ENCODE peak calls at places on chromosome 3, in six cellular contexts. F, X, M, P, U and A are unnamed samples.

GRCh38 chr3:138752886-138753285 is 81.8 kb downstream of the PIK3CB start:
- DNase-seq in U (no peak), M (no peak), X (no peak), F (no peak), P (no peak), A (no peak)

GRCh38 chr3:43499256-43499655 is 122.6 kb downstream of the ANO10 start:
- DNase-seq in F (no peak), U (no peak), M (no peak), P (no peak), X (no peak), A (no peak)

GRCh38 chr3:33035596-33035995 is 61.4 kb downstream of the GLB1 start:
- DNase-seq in P (no peak), M (peak), F (no peak), U (peak), X (no peak), A (peak)

GRCh38 chr3:36864180-36865053 is 80.4 kb downstream of the TRANK1 start:
- DNase-seq in X (no peak), U (no peak), M (no peak), F (no peak), P (no peak), A (no peak)

GRCh38 chr3:188001052-188001567 is 152.8 kb upstream of the LPP start:
- DNase-seq in P (no peak), F (no peak), M (no peak), U (no peak), X (no peak), A (no peak)

GRCh38 chr3:195151866-195152526 is 119.0 kb downstream of the XXYLT1 start:
- DNase-seq in U (peak), P (no peak), M (peak), X (no peak), F (no peak), A (peak)

GRCh38 chr3:5140230-5140621 is 18.1 kb downstream of the ARL8B start:
- DNase-seq in U (no peak), P (no peak), F (no peak), M (no peak), X (no peak), A (no peak)

GRCh38 chr3:12922299-12922698 is 80.9 kb upstream of the RPL32 start:
- DNase-seq in M (no peak), F (no peak), U (no peak), P (no peak), X (peak), A (peak)

GRCh38 chr3:169914321-169914720 is 2.9 kb downstream of the SAMD7 start:
- DNase-seq in P (no peak), X (peak), M (no peak), U (peak), F (no peak), A (peak)

GRCh38 chr3:40741729-40742128 is 217.0 kb downstream of the ZNF621 start:
- DNase-seq in P (no peak), M (no peak), U (peak), X (no peak), F (peak), A (peak)

GRCh38 chr3:116140100-116140689 is 305.1 kb downstream of the LSAMP start:
- DNase-seq in M (no peak), U (peak), P (no peak), F (peak), X (no peak), A (peak)

GRCh38 chr3:71753716-71754609 is at the start of gene GPR27:
- DNase-seq in P (no peak), M (no peak), U (peak), X (peak), F (no peak), A (peak)

GRCh38 chr3:98692787-98693473 is 70.2 kb upstream of the ST3GAL6 start:
- DNase-seq in P (no peak), F (no peak), M (no peak), X (no peak), U (peak), A (peak)

GRCh38 chr3:82474711-82475110 is 713.3 kb upstream of the GBE1 start:
- DNase-seq in X (no peak), F (no peak), U (no peak), M (no peak), P (no peak), A (peak)

GRCh38 chr3:81863714-81864113 is 102.3 kb upstream of the GBE1 start:
- DNase-seq in F (no peak), U (no peak), P (no peak), M (no peak), X (no peak), A (no peak)

GRCh38 chr3:24704496-24704895 is 209.8 kb upstream of the THRB start:
- DNase-seq in M (no peak), X (no peak), P (no peak), F (no peak), U (peak), A (peak)

GRCh38 chr3:42654331-42655201 is 1.1 kb downstream of the ZBTB47 start:
- DNase-seq in M (no peak), F (no peak), P (peak), X (peak), U (peak), A (peak)

GRCh38 chr3:37751967-37752660 is 109.6 kb upstream of the CTDSPL start:
- DNase-seq in F (no peak), X (no peak), U (no peak), P (no peak), M (no peak), A (no peak)

GRCh38 chr3:111666041-111666735 is 71.0 kb upstream of the ZBED2 start:
- DNase-seq in U (no peak), M (no peak), P (no peak), X (no peak), F (no peak), A (peak)

GRCh38 chr3:29186982-29187718 is 93.7 kb upstream of the RBMS3 start:
- DNase-seq in U (peak), F (no peak), P (no peak), M (no peak), X (no peak), A (peak)

GRCh38 chr3:16484216-16484615 is 29.3 kb downstream of the RFTN1 start:
- DNase-seq in M (peak), P (no peak), X (no peak), U (peak), F (no peak), A (peak)

GRCh38 chr3:35537265-35537664 is 102.1 kb upstream of the ARPP21 start:
- DNase-seq in P (no peak), M (no peak), X (no peak), U (no peak), F (no peak), A (peak)

GRCh38 chr3:65118279-65118678 is 430.5 kb upstream of the ADAMTS9 start:
- DNase-seq in M (no peak), X (no peak), P (no peak), U (no peak), F (no peak), A (no peak)

GRCh38 chr3:184338538-184338945 is 1.1 kb downstream of the FAM131A start:
- DNase-seq in M (no peak), F (no peak), U (peak), P (no peak), X (peak), A (peak)

GRCh38 chr3:169660709-169661566 is 2.6 kb downstream of the MECOM start:
- DNase-seq in X (peak), F (no peak), M (no peak), U (no peak), P (no peak), A (peak)

GRCh38 chr3:177468816-177469590 is 271.7 kb upstream of the TBL1XR1 start:
- DNase-seq in U (peak), X (no peak), P (no peak), F (no peak), M (no peak), A (peak)

GRCh38 chr3:143331336-143331735 is 211.8 kb downstream of the CHST2 start:
- DNase-seq in P (no peak), U (peak), X (no peak), M (no peak), F (no peak), A (peak)

GRCh38 chr3:90024986-90025385 is 917.6 kb downstream of the EPHA3 start:
- DNase-seq in F (no peak), U (no peak), P (no peak), X (no peak), M (no peak), A (no peak)

GRCh38 chr3:23888617-23889228 is 28.1 kb downstream of the NKIRAS1 start:
- DNase-seq in P (no peak), X (no peak), M (no peak), F (peak), U (peak), A (peak)

GRCh38 chr3:181103605-181104004 is 114.1 kb upstream of the DNAJC19 start:
- DNase-seq in P (no peak), U (no peak), F (peak), M (no peak), X (peak), A (no peak)

GRCh38 chr3:186411994-186412393 is 50.0 kb upstream of the DGKG start:
- DNase-seq in U (no peak), P (no peak), M (no peak), F (no peak), X (no peak), A (peak)

GRCh38 chr3:45507820-45508317 is 86.7 kb upstream of the LIMD1 start:
- DNase-seq in P (no peak), M (no peak), U (no peak), F (no peak), X (peak), A (peak)

GRCh38 chr3:51813539-51813938 is 34.5 kb upstream of the IQCF6 start:
- DNase-seq in M (no peak), U (no peak), X (peak), F (no peak), P (no peak), A (no peak)

GRCh38 chr3:189233225-189233858 is 61.6 kb downstream of the TPRG1 start:
- DNase-seq in P (peak), U (peak), M (no peak), F (peak), X (peak), A (peak)

GRCh38 chr3:16050641-16051467 is 123.6 kb upstream of the GALNT15 start:
- DNase-seq in P (no peak), M (no peak), F (no peak), U (peak), X (no peak), A (no peak)

GRCh38 chr3:132253262-132253878 is 63.8 kb upstream of the ACP3 start:
- DNase-seq in P (peak), X (peak), U (peak), M (no peak), F (peak), A (peak)

GRCh38 chr3:120192159-120192558 is 92.9 kb downstream of the GPR156 start:
- DNase-seq in X (no peak), M (no peak), P (no peak), U (peak), F (no peak), A (no peak)

GRCh38 chr3:100360757-100361496 is 26.4 kb downstream of the NIT2 start:
- DNase-seq in P (no peak), X (no peak), M (no peak), F (no peak), U (no peak), A (no peak)

GRCh38 chr3:153706706-153707105 is 414.5 kb upstream of the ARHGEF26 start:
- DNase-seq in U (no peak), F (no peak), M (no peak), P (no peak), X (no peak), A (no peak)

GRCh38 chr3:133256787-133257483 is 142.9 kb upstream of the BFSP2 start:
- DNase-seq in U (no peak), M (no peak), F (no peak), X (no peak), P (no peak), A (peak)

DNA sequence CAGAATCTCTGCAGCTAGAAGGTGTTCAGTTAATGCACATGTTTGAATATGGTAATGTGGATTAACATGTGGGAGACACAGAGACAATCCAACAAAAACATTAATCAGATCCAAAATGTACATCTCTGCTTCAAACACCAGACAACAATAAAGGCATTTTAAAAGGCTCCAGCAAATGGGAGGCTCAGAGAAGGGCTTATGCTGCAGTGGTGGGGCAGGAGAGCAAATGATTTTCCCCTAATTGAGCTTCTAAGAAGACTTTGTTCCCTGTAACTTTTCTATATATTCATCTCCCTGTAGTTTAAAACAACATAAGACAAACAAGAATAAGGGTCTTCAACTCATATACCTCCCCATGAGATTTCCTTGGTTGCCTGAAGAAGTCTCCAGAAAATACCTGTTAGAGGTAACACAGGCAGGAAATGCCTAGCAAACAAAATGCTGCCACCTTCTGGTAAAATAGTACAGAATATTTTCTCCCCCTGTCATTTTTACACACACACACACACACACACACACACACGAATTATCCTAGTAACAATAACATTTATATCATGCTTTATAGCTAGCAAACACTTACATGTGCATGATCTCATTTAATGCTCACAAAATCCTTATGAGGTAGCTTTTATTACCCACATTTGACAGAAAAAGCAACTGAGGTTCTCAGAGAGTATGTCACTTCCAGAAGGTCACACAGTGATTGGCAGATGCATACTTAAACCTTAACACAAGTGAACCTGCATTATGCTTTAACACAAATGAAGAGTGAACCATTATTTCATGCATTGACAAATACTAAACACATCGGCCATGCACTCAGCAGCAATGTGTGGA is 123.4 kb upstream of the MB21D2 start:
- DNase-seq in P (no peak), U (peak), M (no peak), X (peak), F (peak), A (peak)
- TF ChIP-seq CTCF in P (no peak), U (peak), M (peak), X (peak), F (peak), A (peak)

GRCh38 chr3:53247619-53248018 is 8.2 kb downstream of the TKT start:
- DNase-seq in F (no peak), X (no peak), U (no peak), M (no peak), P (no peak), A (no peak)
- H3K4me3 ChIP-seq in F (no peak), X (no peak), U (no peak), M (no peak), P (no peak), A (no peak)

DNA sequence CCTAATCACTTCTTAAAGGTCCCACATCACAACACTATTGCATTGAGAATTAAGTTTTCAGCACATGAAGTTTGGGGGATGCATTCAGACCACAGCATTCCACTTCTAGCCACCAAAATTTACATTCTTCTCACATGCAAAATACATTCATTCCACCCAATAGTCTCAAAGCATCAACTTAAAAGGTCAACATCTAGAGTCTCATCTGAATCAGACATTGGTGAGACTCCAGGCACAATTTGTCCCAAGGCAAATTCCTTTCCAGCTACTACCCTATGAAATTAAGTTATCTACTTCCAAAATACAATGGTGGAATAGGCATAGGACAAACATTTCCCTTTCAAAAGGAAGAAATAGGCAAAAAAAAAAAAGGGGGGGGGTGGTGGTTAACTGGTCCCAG is 64.9 kb downstream of the PLSCR2 start:
- DNase-seq in X (no peak), P (no peak), F (no peak), M (no peak), U (peak), A (no peak)
- TF ChIP-seq CTCF in X (no peak), P (no peak), F (no peak), M (no peak), U (no peak), A (no peak)

DNA sequence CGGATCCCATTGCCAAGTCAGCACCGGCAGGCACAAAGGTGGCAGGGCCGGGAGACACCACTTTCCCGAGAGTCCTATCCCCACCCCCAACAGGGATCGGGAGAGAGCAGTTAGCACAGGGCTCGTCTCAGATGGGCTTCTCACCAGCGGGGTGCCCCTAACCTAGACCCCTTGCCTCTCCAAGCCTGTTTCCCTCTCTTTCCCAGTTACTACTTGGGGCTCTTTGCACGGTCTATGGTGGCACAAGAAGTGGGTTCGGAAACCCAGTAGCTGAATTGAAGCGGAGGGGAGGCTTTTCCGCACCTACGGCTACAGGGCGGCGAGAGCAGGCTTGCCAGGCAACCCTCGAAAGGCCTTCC is 383 bp upstream of the EFCC1 start:
- DNase-seq in X (no peak), M (no peak), F (no peak), P (no peak), U (no peak), A (no peak)
- H3K4me3 ChIP-seq in X (no peak), M (no peak), F (no peak), P (peak), U (no peak), A (peak)

GRCh38 chr3:57825116-57825515 is 69.0 kb downstream of the SLMAP start:
- DNase-seq in X (no peak), U (no peak), M (no peak), F (no peak), P (no peak), A (no peak)

GRCh38 chr3:57822686-57823085 is 66.6 kb downstream of the SLMAP start:
- DNase-seq in U (no peak), X (no peak), M (no peak), P (no peak), F (no peak), A (peak)

GRCh38 chr3:57827757-57828156 is 71.6 kb downstream of the SLMAP start:
- DNase-seq in F (no peak), X (no peak), P (no peak), M (no peak), U (no peak), A (no peak)

GRCh38 chr3:57826952-57827723 is 71.0 kb downstream of the SLMAP start:
- DNase-seq in F (no peak), M (no peak), P (no peak), U (no peak), X (no peak), A (no peak)

DNA sequence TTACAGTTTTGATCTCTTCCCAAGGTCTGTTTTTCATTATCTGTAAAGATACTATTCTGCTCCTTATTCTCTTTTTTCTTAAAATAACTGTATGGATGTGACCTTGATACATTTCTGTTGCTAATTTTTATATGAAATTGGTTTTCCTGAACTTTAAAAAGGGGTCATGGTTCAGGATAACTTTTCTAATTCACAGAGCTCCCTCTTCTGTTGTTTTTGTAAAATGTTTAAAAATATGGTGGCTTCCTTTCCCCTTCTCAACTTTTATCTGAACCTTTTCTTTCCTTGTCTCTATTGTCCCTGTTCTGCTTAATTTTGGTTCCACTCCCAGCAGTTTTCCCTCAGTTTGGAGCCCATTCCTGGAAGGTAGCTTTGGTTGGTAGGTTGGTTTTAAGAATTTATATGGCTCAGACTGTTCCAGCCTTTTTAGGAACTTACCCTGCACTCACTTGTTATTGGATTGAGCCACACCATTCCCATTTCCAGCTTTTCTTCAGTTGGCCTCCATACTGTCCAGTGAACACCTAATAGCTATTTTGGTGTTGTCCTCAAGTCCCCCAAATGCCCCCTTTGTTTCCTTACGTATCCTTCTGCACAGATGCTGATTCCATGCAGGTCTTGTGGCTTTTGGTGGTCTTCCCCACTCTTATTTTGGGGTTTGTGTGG is 70.3 kb downstream of the SLMAP start:
- DNase-seq in F (no peak), P (no peak), M (no peak), U (peak), X (no peak), A (peak)
- TF ChIP-seq CTCF in F (peak), P (no peak), M (no peak), U (peak), X (peak), A (peak)

GRCh38 chr3:10942806-10943205 is 49.7 kb upstream of the SLC6A1 start:
- DNase-seq in X (no peak), U (no peak), M (no peak), F (no peak), P (no peak), A (no peak)
- H3K4me3 ChIP-seq in X (no peak), U (no peak), M (no peak), F (no peak), P (no peak), A (no peak)

GRCh38 chr3:137509354-137510045 is 254.6 kb upstream of the SOX14 start:
- DNase-seq in X (peak), P (no peak), M (no peak), F (no peak), U (no peak), A (no peak)

GRCh38 chr3:137514853-137515252 is 249.3 kb upstream of the SOX14 start:
- DNase-seq in X (no peak), M (no peak), U (no peak), P (no peak), F (no peak), A (no peak)

DNA sequence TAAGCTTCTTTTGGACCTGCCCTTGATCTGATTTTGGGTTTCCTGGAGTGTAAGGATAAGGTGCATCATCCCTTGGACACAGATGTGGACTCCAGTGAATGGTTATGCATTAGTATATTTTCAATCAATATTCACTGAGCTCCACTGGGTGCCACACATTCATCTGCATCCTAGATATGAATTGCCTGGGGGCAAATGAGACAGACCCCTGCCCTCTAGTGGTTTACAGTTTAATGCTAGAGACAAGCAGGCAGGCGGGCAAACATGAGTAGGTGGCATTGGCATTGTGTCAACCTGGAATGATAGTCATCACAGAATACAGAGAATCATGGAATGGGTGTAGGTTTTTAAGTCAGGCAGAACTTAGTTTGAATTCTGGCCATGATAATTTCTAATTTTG is 252.5 kb upstream of the SOX14 start:
- DNase-seq in X (no peak), M (no peak), U (no peak), P (no peak), F (no peak), A (no peak)
- TF ChIP-seq CTCF in X (no peak), M (no peak), U (no peak), P (no peak), F (peak), A (no peak)

GRCh38 chr3:178537123-178537754 is 1.0 kb downstream of the KCNMB2 start:
- DNase-seq in P (no peak), F (no peak), X (no peak), U (no peak), M (no peak), A (no peak)
- H3K4me3 ChIP-seq in P (no peak), F (no peak), X (no peak), U (no peak), M (peak), A (no peak)